ENCODE peak calls at places on chromosomes 5 and 9, in eight cellular contexts. H is left lung, V is mammary epithelial cell, U is colonic mucosa, X is glutamatergic neuron, Y is RWPE1, L is cardiac muscle cell, P is GM10248. D is an unnamed sample.

GRCh38 chr9:84374516-84374915 is 34.0 kb upstream of the SLC28A3 start:
- DNase-seq in H (no peak), V (no peak), U (no peak), X (no peak), Y (no peak), L (no peak), P (no peak), D (no peak)

GRCh38 chr9:137455361-137455991 is 3.7 kb downstream of the NSMF start:
- DNase-seq in H (peak; percentile 32), V (no peak), U (no peak), X (peak; percentile 16), Y (no peak), L (no peak), P (no peak), D (no peak)

GRCh38 chr5:61333351-61334223 is 1.5 kb downstream of the ZSWIM6 start:
- DNase-seq in H (peak; percentile 68), V (peak; percentile 47), U (no peak), X (peak; percentile 45), Y (peak; percentile 28), L (peak; percentile 59), P (peak; percentile 41), D (no peak)

GRCh38 chr9:128091144-128091543 is 23.1 kb downstream of the SLC25A25 start:
- DNase-seq in H (peak; percentile 68), V (peak; percentile 62), U (no peak), X (peak; percentile 84), Y (no peak), L (peak; percentile 84), P (no peak), D (peak; percentile 92)

GRCh38 chr9:1454211-1454979 is 404.2 kb downstream of the DMRT2 start:
- DNase-seq in H (no peak), V (no peak), U (no peak), X (no peak), Y (no peak), L (no peak), P (no peak), D (no peak)

GRCh38 chr5:37121465-37121864 is 127.7 kb downstream of the CPLANE1 start:
- DNase-seq in H (no peak), V (no peak), U (no peak), X (no peak), Y (no peak), L (peak; percentile 61), P (no peak), D (no peak)

GRCh38 chr5:40578501-40579451 is 100.9 kb upstream of the PTGER4 start:
- DNase-seq in H (no peak), V (no peak), U (no peak), X (no peak), Y (no peak), L (no peak), P (no peak), D (peak; percentile 38)

GRCh38 chr5:114018178-114018577 is 343.7 kb upstream of the KCNN2 start:
- DNase-seq in H (no peak), V (no peak), U (no peak), X (no peak), Y (no peak), L (peak; percentile 45), P (no peak), D (no peak)

GRCh38 chr9:137836831-137837241 is 40.7 kb upstream of the CACNA1B start:
- DNase-seq in H (no peak), V (no peak), U (no peak), X (peak; percentile 74), Y (no peak), L (no peak), P (no peak), D (no peak)

GRCh38 chr5:11903614-11904269 is 504 bp downstream of the CTNND2 start:
- DNase-seq in H (no peak), V (no peak), U (no peak), X (peak; percentile 83), Y (peak; percentile 7), L (peak; percentile 83), P (peak; percentile 12), D (no peak)

GRCh38 chr5:89265511-89266169 is 382.7 kb upstream of the MEF2C start:
- DNase-seq in H (no peak), V (peak; percentile 64), U (no peak), X (no peak), Y (no peak), L (no peak), P (no peak), D (peak; percentile 84)

GRCh38 chr9:111839981-111840380 is 45.2 kb upstream of the SHOC1 start:
- DNase-seq in H (no peak), V (no peak), U (no peak), X (no peak), Y (no peak), L (no peak), P (no peak), D (peak; percentile 73)

GRCh38 chr5:1416856-1417469 is 28.3 kb downstream of the SLC6A3 start:
- DNase-seq in H (peak; percentile 27), V (no peak), U (no peak), X (no peak), Y (no peak), L (no peak), P (no peak), D (no peak)

GRCh38 chr5:1418238-1418920 is 26.9 kb downstream of the SLC6A3 start:
- DNase-seq in H (no peak), V (no peak), U (no peak), X (no peak), Y (no peak), L (no peak), P (no peak), D (no peak)

GRCh38 chr5:1418921-1419280 is 26.3 kb downstream of the SLC6A3 start:
- DNase-seq in H (no peak), V (no peak), U (no peak), X (no peak), Y (no peak), L (no peak), P (no peak), D (no peak)

GRCh38 chr5:1415626-1416360 is 29.4 kb downstream of the SLC6A3 start:
- DNase-seq in H (peak; percentile 28), V (no peak), U (no peak), X (no peak), Y (no peak), L (no peak), P (no peak), D (no peak)

DNA sequence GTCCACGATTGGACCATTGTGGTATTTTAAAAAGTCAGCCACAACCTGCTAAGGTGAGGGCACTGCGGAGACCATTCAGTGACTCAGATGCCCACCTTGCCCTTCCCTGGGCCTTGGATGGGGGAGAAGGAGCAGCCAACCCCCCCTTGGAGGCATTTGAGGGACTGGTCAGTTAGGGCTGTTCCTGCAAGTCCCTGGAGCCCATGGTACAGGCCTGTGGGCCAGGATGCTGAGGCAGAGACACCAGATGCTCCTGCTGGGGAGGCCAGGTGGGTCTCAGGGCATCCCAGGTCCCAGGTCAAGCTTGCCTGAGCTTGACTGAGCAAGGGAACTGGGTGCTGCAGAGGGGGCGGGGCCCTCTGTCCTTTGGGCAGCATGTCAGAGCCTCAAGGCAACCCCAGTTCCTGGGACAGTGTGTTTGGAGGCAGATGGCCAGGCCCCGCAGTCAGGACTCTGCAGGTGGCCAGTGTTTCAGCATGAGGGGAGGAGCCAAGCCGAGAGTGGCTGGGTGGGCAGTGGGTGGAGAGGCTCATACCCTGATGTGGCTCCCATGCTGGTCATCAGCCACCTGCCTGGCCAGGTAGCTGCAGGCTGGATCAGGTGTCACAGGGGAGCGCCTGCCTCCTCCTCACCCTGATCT is 27.5 kb downstream of the SLC6A3 start:
- DNase-seq in H (peak; percentile 14), V (no peak), U (no peak), X (no peak), Y (no peak), L (no peak), P (no peak), D (no peak)
- TF ChIP-seq CTCF in H (no peak), V (no peak), U (no peak), X (no peak), Y (no peak), L (no peak), P (no peak), D (no peak)

GRCh38 chr9:123940721-123941534 is 11.0 kb upstream of the DENND1A start:
- DNase-seq in H (no peak), V (no peak), U (no peak), X (no peak), Y (no peak), L (no peak), P (peak; percentile 35), D (no peak)
- TF ChIP-seq CTCF in H (no peak), V (no peak), U (no peak), X (no peak), Y (no peak), L (no peak), P (no peak), D (no peak)

DNA sequence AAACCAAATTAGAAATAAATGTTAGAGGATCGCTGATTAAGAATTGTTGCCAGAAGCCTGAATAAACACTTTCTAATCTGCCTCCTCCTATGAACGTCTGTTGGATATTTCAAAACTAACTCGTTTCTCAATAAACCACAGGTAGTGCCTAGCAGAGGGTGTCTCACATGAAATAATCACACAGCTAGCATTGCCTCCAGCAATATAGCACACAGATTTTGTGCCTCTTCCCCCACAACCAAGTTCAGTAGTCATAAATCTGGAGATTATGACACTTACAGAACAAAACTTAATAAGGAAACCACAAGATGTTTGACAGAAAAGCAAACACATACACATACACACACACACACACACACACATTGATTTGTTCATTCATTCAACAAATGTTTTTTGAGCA is 173.2 kb upstream of the CDH10 start:
- DNase-seq in H (no peak), V (peak; percentile 51), U (no peak), X (no peak), Y (no peak), L (no peak), P (no peak), D (no peak)
- TF ChIP-seq CTCF in H (no peak), V (no peak), U (no peak), X (no peak), Y (no peak), L (no peak), P (no peak), D (no peak)

GRCh38 chr9:96419691-96419969 is 1.5 kb upstream of the ZNF367 start:
- DNase-seq in H (no peak), V (no peak), U (no peak), X (no peak), Y (no peak), L (no peak), P (no peak), D (no peak)

GRCh38 chr9:96417610-96418073 is 528 bp downstream of the ZNF367 start:
- DNase-seq in H (no peak), V (no peak), U (peak; percentile 28), X (peak; percentile 37), Y (no peak), L (no peak), P (no peak), D (no peak)

GRCh38 chr9:96418920-96419690 is 935 bp upstream of the ZNF367 start:
- DNase-seq in H (peak; percentile 74), V (peak; percentile 68), U (peak; percentile 82), X (peak; percentile 82), Y (peak; percentile 79), L (peak; percentile 78), P (peak; percentile 68), D (peak; percentile 25)

GRCh38 chr9:96418074-96418919 is at the start of gene ZNF367:
- DNase-seq in H (peak; percentile 98), V (peak; percentile 99), U (peak; percentile 97), X (peak; percentile 97), Y (peak; percentile 98), L (peak; percentile 97), P (peak; percentile 93), D (peak; percentile 94)

DNA sequence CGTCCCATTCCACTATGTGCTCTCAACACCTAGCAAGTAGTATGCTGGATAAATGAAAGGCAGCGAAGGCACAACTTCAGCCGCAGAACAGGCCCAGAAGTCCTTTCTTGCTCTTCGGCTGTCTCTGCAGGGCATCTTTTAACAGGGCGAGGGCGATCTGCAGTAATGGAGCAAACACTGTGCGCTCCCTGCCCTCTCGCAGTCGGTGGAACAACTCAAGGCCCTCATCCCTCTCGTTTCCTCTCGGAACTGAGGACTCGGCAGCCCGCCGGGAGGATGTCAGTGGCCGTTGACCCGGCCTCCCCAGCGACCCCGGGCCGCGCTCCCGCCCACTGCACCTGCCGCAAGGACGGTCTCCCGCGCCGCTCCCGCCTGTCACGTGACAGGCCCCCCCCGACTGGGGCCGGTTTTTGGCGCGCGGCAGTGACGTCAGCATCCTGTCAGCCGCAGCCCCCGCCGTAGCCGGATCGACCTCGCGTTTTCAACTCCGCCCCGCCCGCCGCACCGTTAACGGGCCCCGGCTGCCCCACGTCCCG is 1.1 kb downstream of the ZNF367 start:
- DNase-seq in H (peak; percentile 92), V (peak; percentile 73), U (peak; percentile 95), X (peak; percentile 90), Y (peak; percentile 99), L (peak; percentile 85), P (peak; percentile 90), D (peak; percentile 73)
- TF ChIP-seq CTCF in H (no peak), V (peak; percentile 18), U (no peak), X (no peak), Y (no peak), L (peak; percentile 8), P (peak; percentile 3), D (no peak)

D was measured in fibroblast of mammary gland.